ENCODE peak calls at places on chromosomes 1 and 21, in five cellular contexts. T is H1, E is H9, B is IMR-90, Q is neuronal stem cell. M is an unnamed sample.

GRCh38 chr1:159937014-159937750 is 8.2 kb downstream of the IGSF9 start:
- DNase-seq in B (no peak), T (no peak), E (no peak), Q (no peak), M (no peak)

GRCh38 chr1:119595606-119596005 is 52.5 kb downstream of the ZNF697 start:
- DNase-seq in E (no peak), Q (no peak), B (no peak), T (no peak), M (no peak)

GRCh38 chr1:164638506-164639202 is 79.7 kb downstream of the PBX1 start:
- DNase-seq in E (no peak), T (no peak), B (no peak), Q (no peak), M (peak; percentile 73)

GRCh38 chr21:10616535-10616934 is 95.2 kb downstream of the TPTE start:
- DNase-seq in E (no peak), T (no peak), B (no peak), Q (no peak), M (no peak)

GRCh38 chr1:31783846-31784245 is 19.7 kb upstream of the ADGRB2 start:
- DNase-seq in T (no peak), Q (no peak), B (no peak), E (peak; percentile 20), M (no peak)

GRCh38 chr21:42437786-42438185 is 34.1 kb downstream of the UBASH3A start:
- DNase-seq in E (peak; percentile 56), T (no peak), B (peak; percentile 2), Q (peak; percentile 20), M (peak; percentile 59)

GRCh38 chr1:43711049-43711448 is 3.7 kb downstream of the ST3GAL3 start:
- DNase-seq in E (no peak), B (peak; percentile 96), T (no peak), Q (no peak), M (no peak)

GRCh38 chr1:203625623-203626189 is 926 bp upstream of the ATP2B4 start:
- DNase-seq in T (no peak), Q (no peak), E (no peak), B (no peak), M (no peak)

GRCh38 chr21:26877015-26877414 is 31.8 kb upstream of the ADAMTS1 start:
- DNase-seq in Q (no peak), E (no peak), B (no peak), T (no peak), M (no peak)

GRCh38 chr1:204398197-204399125 is 13.2 kb downstream of the PPP1R15B start:
- DNase-seq in E (peak; percentile 90), B (peak; percentile 69), Q (peak; percentile 52), T (peak; percentile 82), M (peak; percentile 97)

GRCh38 chr21:32653326-32653901 is 41.2 kb upstream of the CFAP298 start:
- DNase-seq in T (no peak), E (peak; percentile 35), B (peak; percentile 10), Q (peak; percentile 5), M (peak; percentile 47)

GRCh38 chr1:81797701-81798100 is 3.0 kb upstream of the ADGRL2 start:
- DNase-seq in B (no peak), E (no peak), Q (no peak), T (no peak), M (no peak)

GRCh38 chr1:156359973-156360372 is 9.0 kb upstream of the RHBG start:
- DNase-seq in E (peak; percentile 73), T (no peak), Q (no peak), B (peak; percentile 43), M (peak; percentile 74)

GRCh38 chr1:99365121-99365520 is 100.8 kb downstream of the PLPPR4 start:
- DNase-seq in B (no peak), T (no peak), Q (no peak), E (no peak), M (no peak)

GRCh38 chr1:70528591-70529333 is 117.7 kb downstream of the CTH start:
- DNase-seq in Q (peak; percentile 30), E (peak; percentile 69), B (peak; percentile 33), T (peak; percentile 58), M (peak; percentile 69)

GRCh38 chr1:47471163-47471562 is 33.3 kb downstream of the FOXD2 start:
- DNase-seq in Q (no peak), B (no peak), T (no peak), E (no peak), M (no peak)

GRCh38 chr1:229539868-229540506 is 18.5 kb downstream of the ABCB10 start:
- DNase-seq in Q (no peak), B (no peak), E (no peak), T (no peak), M (no peak)

GRCh38 chr1:94105957-94106529 is 14.9 kb downstream of the ABCA4 start:
- DNase-seq in T (no peak), Q (no peak), B (peak; percentile 46), E (no peak), M (no peak)

GRCh38 chr1:31444725-31445448 is 31.9 kb downstream of the SERINC2 start:
- DNase-seq in B (no peak), T (no peak), E (no peak), Q (no peak), M (no peak)

GRCh38 chr1:119141020-119141424 is 569 bp upstream of the WARS2 start:
- DNase-seq in B (no peak), Q (peak; percentile 4), E (peak; percentile 62), T (peak; percentile 66), M (peak; percentile 64)

GRCh38 chr1:184296466-184297243 is 90.2 kb upstream of the C1orf21 start:
- DNase-seq in T (no peak), Q (no peak), B (peak; percentile 91), E (no peak), M (peak; percentile 90)

GRCh38 chr1:94058766-94059165 is 62.2 kb downstream of the ABCA4 start:
- DNase-seq in E (no peak), T (no peak), Q (no peak), B (no peak), M (no peak)

GRCh38 chr21:35343046-35343816 is 294.1 kb upstream of the RUNX1 start:
- DNase-seq in E (no peak), Q (no peak), B (peak; percentile 38), T (no peak), M (no peak)

GRCh38 chr1:182215797-182216196 is 154.3 kb upstream of the ZNF648 start:
- DNase-seq in B (no peak), E (no peak), Q (no peak), T (no peak), M (no peak)

GRCh38 chr21:27206368-27206982 is 239.6 kb upstream of the ADAMTS5 start:
- DNase-seq in T (peak; percentile 47), E (peak; percentile 41), B (peak; percentile 18), Q (no peak), M (peak; percentile 32)

GRCh38 chr1:223352944-223353343 is 11.0 kb downstream of the SUSD4 start:
- DNase-seq in B (no peak), T (no peak), E (no peak), Q (no peak), M (no peak)

GRCh38 chr1:24362982-24363614 is 43.9 kb downstream of the GRHL3 start:
- DNase-seq in T (no peak), E (no peak), Q (no peak), B (peak; percentile 94), M (no peak)

GRCh38 chr1:11338351-11338809 is 65.4 kb downstream of the UBIAD1 start:
- DNase-seq in E (no peak), B (no peak), T (no peak), Q (no peak), M (no peak)

GRCh38 chr1:15352122-15352957 is 57.3 kb upstream of the EFHD2 start:
- DNase-seq in B (peak; percentile 84), E (no peak), Q (no peak), T (no peak), M (peak; percentile 60)

GRCh38 chr21:44962481-44962966 is 22.7 kb downstream of the SLX9 start:
- DNase-seq in E (no peak), Q (no peak), B (peak; percentile 100), T (no peak), M (no peak)

GRCh38 chr1:228139931-228140723 is at the start of gene GUK1:
- DNase-seq in E (peak; percentile 100), T (peak; percentile 100), Q (peak; percentile 99), B (peak; percentile 99), M (peak; percentile 100)
- H3K18ac ChIP-seq in E (peak within 1 kb of the TSS; percentile 74), T (peak within 1 kb of the TSS; percentile 78), Q (peak within 1 kb of the TSS; percentile 95), B (peak within 1 kb of the TSS; percentile 39), M (no peak within 1 kb of the TSS)

GRCh38 chr1:207821464-207822045 is 69.7 kb downstream of the CD46 start:
- DNase-seq in B (no peak), Q (no peak), E (no peak), T (no peak), M (no peak)
- H2BK15ac ChIP-seq in B (no peak overlapping the region), Q (no peak overlapping the region), E (no peak overlapping the region), T (no peak overlapping the region), M (no peak overlapping the region)

GRCh38 chr1:20483833-20484525 is 2.0 kb downstream of the CAMK2N1 start:
- DNase-seq in E (peak; percentile 61), B (peak; percentile 22), T (peak; percentile 81), Q (peak; percentile 46), M (peak; percentile 67)
- H3K18ac ChIP-seq in E (no peak overlapping the region), B (peak overlapping the region; percentile 95), T (no peak overlapping the region), Q (peak overlapping the region; percentile 98), M (no peak overlapping the region)

DNA sequence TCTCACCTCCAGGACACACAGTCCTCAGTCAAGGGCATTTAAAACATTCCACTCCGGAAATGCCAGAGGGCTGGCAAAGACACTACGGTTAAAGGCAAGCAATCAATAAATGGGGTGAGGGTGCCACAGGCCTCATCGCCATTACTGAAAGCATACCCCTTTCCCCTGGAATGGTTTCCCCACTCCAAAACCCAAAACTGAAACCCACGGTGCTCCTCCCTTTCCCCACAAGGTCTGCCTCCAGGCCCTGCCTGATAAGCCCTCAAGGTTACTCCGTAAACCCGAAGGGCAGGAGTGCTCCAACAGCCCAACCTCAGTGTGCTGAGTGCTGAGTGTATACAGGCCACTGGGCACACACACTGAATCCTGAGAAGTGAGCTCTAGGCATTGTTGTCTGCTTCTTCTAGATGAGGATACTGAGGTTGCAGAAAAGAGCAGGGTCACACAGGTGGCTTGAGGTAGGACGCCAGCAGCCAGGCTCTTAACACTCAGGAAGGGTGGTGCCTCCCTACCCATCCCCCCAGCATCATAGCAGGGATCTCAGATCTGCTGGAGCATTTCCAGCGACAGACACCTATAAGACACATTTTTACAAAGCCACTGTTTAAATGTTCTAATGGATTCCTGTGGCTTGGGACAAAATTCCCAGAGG is 29.0 kb downstream of the SSBP3 start:
- DNase-seq in B (peak; percentile 54), Q (no peak), T (no peak), E (no peak), M (peak; percentile 59)
- H2BK15ac ChIP-seq in B (peak overlapping the region; percentile 34), Q (no peak overlapping the region), T (peak overlapping the region; percentile 3), E (no peak overlapping the region), M (no peak overlapping the region)

M was measured in mesendoderm.